ENCODE peak calls at places on chromosomes 7 and 10, in ten cellular contexts. One of them, this sample, is unnamed.

GRCh38 chr10:13809447-13809846 is 222.7 kb downstream of the PRPF18 start:
- DNase-seq in heart right ventricle: no peak
- DNase-seq in mesenchymal stem cell: no peak
- DNase-seq in SW 1271: no peak
- DNase-seq in mesendoderm: peak; percentile 87
- DNase-seq in activated CD4-positive, alpha-beta T cell treated with anti-CD3 and anti-CD28 coated beads, Interleukin-2, amount 10 ng/mL, durations not matched to agents 7 days and 5 days: no peak
- DNase-seq in effector CD4-positive, alpha-beta T cell: no peak
- DNase-seq in heart left ventricle: no peak
- DNase-seq in Kasumi-1: no peak
- DNase-seq in HEK293T: no peak
- DNase-seq in this sample: no peak

GRCh38 chr10:129079705-129080104 is 387.3 kb upstream of the MGMT start:
- DNase-seq in heart right ventricle: peak; percentile 68
- DNase-seq in mesenchymal stem cell: no peak
- DNase-seq in SW 1271: no peak
- DNase-seq in mesendoderm: no peak
- DNase-seq in activated CD4-positive, alpha-beta T cell treated with anti-CD3 and anti-CD28 coated beads, Interleukin-2, amount 10 ng/mL, durations not matched to agents 7 days and 5 days: no peak
- DNase-seq in effector CD4-positive, alpha-beta T cell: no peak
- DNase-seq in heart left ventricle: peak; percentile 77
- DNase-seq in Kasumi-1: no peak
- DNase-seq in HEK293T: no peak
- DNase-seq in this sample: no peak

GRCh38 chr10:26385443-26385842 is 52.7 kb upstream of the APBB1IP start:
- DNase-seq in heart right ventricle: no peak
- DNase-seq in mesenchymal stem cell: no peak
- DNase-seq in SW 1271: no peak
- DNase-seq in mesendoderm: no peak
- DNase-seq in activated CD4-positive, alpha-beta T cell treated with anti-CD3 and anti-CD28 coated beads, Interleukin-2, amount 10 ng/mL, durations not matched to agents 7 days and 5 days: no peak
- DNase-seq in effector CD4-positive, alpha-beta T cell: no peak
- DNase-seq in heart left ventricle: no peak
- DNase-seq in Kasumi-1: no peak
- DNase-seq in HEK293T: no peak
- DNase-seq in this sample: no peak

GRCh38 chr7:91668217-91668616 is 212.3 kb downstream of the MTERF1 start:
- DNase-seq in heart right ventricle: no peak
- DNase-seq in mesenchymal stem cell: no peak
- DNase-seq in SW 1271: no peak
- DNase-seq in mesendoderm: no peak
- DNase-seq in activated CD4-positive, alpha-beta T cell treated with anti-CD3 and anti-CD28 coated beads, Interleukin-2, amount 10 ng/mL, durations not matched to agents 7 days and 5 days: no peak
- DNase-seq in effector CD4-positive, alpha-beta T cell: no peak
- DNase-seq in heart left ventricle: no peak
- DNase-seq in Kasumi-1: no peak
- DNase-seq in HEK293T: no peak
- DNase-seq in this sample: no peak

GRCh38 chr7:158206341-158206740 is 381.3 kb downstream of the PTPRN2 start:
- DNase-seq in heart right ventricle: no peak
- DNase-seq in mesenchymal stem cell: no peak
- DNase-seq in SW 1271: no peak
- DNase-seq in mesendoderm: no peak
- DNase-seq in activated CD4-positive, alpha-beta T cell treated with anti-CD3 and anti-CD28 coated beads, Interleukin-2, amount 10 ng/mL, durations not matched to agents 7 days and 5 days: no peak
- DNase-seq in effector CD4-positive, alpha-beta T cell: no peak
- DNase-seq in heart left ventricle: no peak
- DNase-seq in Kasumi-1: no peak
- DNase-seq in HEK293T: no peak
- DNase-seq in this sample: no peak

GRCh38 chr10:101710064-101710695 is 15.2 kb upstream of the FBXW4 start:
- DNase-seq in heart right ventricle: no peak
- DNase-seq in mesenchymal stem cell: no peak
- DNase-seq in SW 1271: no peak
- DNase-seq in mesendoderm: peak; percentile 30
- DNase-seq in activated CD4-positive, alpha-beta T cell treated with anti-CD3 and anti-CD28 coated beads, Interleukin-2, amount 10 ng/mL, durations not matched to agents 7 days and 5 days: no peak
- DNase-seq in effector CD4-positive, alpha-beta T cell: no peak
- DNase-seq in heart left ventricle: no peak
- DNase-seq in Kasumi-1: peak; percentile 48
- DNase-seq in HEK293T: peak; percentile 47
- DNase-seq in this sample: no peak

GRCh38 chr7:128104109-128104742 is 73.0 kb upstream of the LRRC4 start:
- DNase-seq in heart right ventricle: peak; percentile 29
- DNase-seq in mesenchymal stem cell: no peak
- DNase-seq in SW 1271: no peak
- DNase-seq in mesendoderm: no peak
- DNase-seq in activated CD4-positive, alpha-beta T cell treated with anti-CD3 and anti-CD28 coated beads, Interleukin-2, amount 10 ng/mL, durations not matched to agents 7 days and 5 days: no peak
- DNase-seq in effector CD4-positive, alpha-beta T cell: no peak
- DNase-seq in heart left ventricle: no peak
- DNase-seq in Kasumi-1: peak; percentile 21
- DNase-seq in HEK293T: no peak
- DNase-seq in this sample: no peak

GRCh38 chr7:150716368-150716767 is at the start of gene GIMAP1:
- DNase-seq in heart right ventricle: peak; percentile 78
- DNase-seq in mesenchymal stem cell: no peak
- DNase-seq in SW 1271: no peak
- DNase-seq in mesendoderm: no peak
- DNase-seq in activated CD4-positive, alpha-beta T cell treated with anti-CD3 and anti-CD28 coated beads, Interleukin-2, amount 10 ng/mL, durations not matched to agents 7 days and 5 days: peak; percentile 75
- DNase-seq in effector CD4-positive, alpha-beta T cell: peak; percentile 53
- DNase-seq in heart left ventricle: peak; percentile 76
- DNase-seq in Kasumi-1: peak; percentile 95
- DNase-seq in HEK293T: no peak
- DNase-seq in this sample: peak; percentile 92

GRCh38 chr7:77940647-77941046 is 142.1 kb downstream of the PHTF2 start:
- DNase-seq in heart right ventricle: peak; percentile 8
- DNase-seq in mesenchymal stem cell: peak; percentile 49
- DNase-seq in SW 1271: peak; percentile 5
- DNase-seq in mesendoderm: peak; percentile 33
- DNase-seq in activated CD4-positive, alpha-beta T cell treated with anti-CD3 and anti-CD28 coated beads, Interleukin-2, amount 10 ng/mL, durations not matched to agents 7 days and 5 days: peak; percentile 25
- DNase-seq in effector CD4-positive, alpha-beta T cell: no peak
- DNase-seq in heart left ventricle: no peak
- DNase-seq in Kasumi-1: peak; percentile 77
- DNase-seq in HEK293T: peak; percentile 16
- DNase-seq in this sample: peak; percentile 25

GRCh38 chr7:27952393-27953290 is 212.7 kb downstream of the TAX1BP1 start:
- DNase-seq in heart right ventricle: no peak
- DNase-seq in mesenchymal stem cell: no peak
- DNase-seq in SW 1271: no peak
- DNase-seq in mesendoderm: no peak
- DNase-seq in activated CD4-positive, alpha-beta T cell treated with anti-CD3 and anti-CD28 coated beads, Interleukin-2, amount 10 ng/mL, durations not matched to agents 7 days and 5 days: no peak
- DNase-seq in effector CD4-positive, alpha-beta T cell: no peak
- DNase-seq in heart left ventricle: no peak
- DNase-seq in Kasumi-1: no peak
- DNase-seq in HEK293T: no peak
- DNase-seq in this sample: peak; percentile 19

GRCh38 chr10:15427836-15428414 is 56.8 kb upstream of the FAM171A1 start:
- DNase-seq in heart right ventricle: no peak
- DNase-seq in mesenchymal stem cell: peak; percentile 78
- DNase-seq in SW 1271: no peak
- DNase-seq in mesendoderm: peak; percentile 71
- DNase-seq in activated CD4-positive, alpha-beta T cell treated with anti-CD3 and anti-CD28 coated beads, Interleukin-2, amount 10 ng/mL, durations not matched to agents 7 days and 5 days: no peak
- DNase-seq in effector CD4-positive, alpha-beta T cell: no peak
- DNase-seq in heart left ventricle: no peak
- DNase-seq in Kasumi-1: peak; percentile 83
- DNase-seq in HEK293T: no peak
- DNase-seq in this sample: peak; percentile 16

GRCh38 chr7:6705959-6706665 is 635 bp downstream of the ZNF12 start:
- DNase-seq in heart right ventricle: peak; percentile 18
- DNase-seq in mesenchymal stem cell: peak; percentile 60
- DNase-seq in SW 1271: no peak
- DNase-seq in mesendoderm: peak; percentile 60
- DNase-seq in activated CD4-positive, alpha-beta T cell treated with anti-CD3 and anti-CD28 coated beads, Interleukin-2, amount 10 ng/mL, durations not matched to agents 7 days and 5 days: peak; percentile 27
- DNase-seq in effector CD4-positive, alpha-beta T cell: peak; percentile 8
- DNase-seq in heart left ventricle: peak; percentile 36
- DNase-seq in Kasumi-1: peak; percentile 3
- DNase-seq in HEK293T: peak; percentile 28
- DNase-seq in this sample: peak; percentile 25

This sample was measured in Jurkat, Clone E6-1.